ENCODE peak calls at places on chromosomes 12 and 14, in ten cellular contexts. One of them, this sample, is unnamed.

GRCh38 chr12:88145567-88146347 is 3.6 kb downstream of the TMTC3 start:
- DNase-seq in CD8-positive, alpha-beta T cell: no peak
- DNase-seq in mesendoderm: peak
- DNase-seq in body of pancreas: no peak
- DNase-seq in CD4-positive, CD25-positive, alpha-beta regulatory T cell: no peak
- DNase-seq in IMR-90: no peak
- DNase-seq in small intestine: no peak
- DNase-seq in pancreas: no peak
- DNase-seq in fibroblast of lung: no peak
- DNase-seq in foreskin keratinocyte: no peak
- DNase-seq in this sample: no peak

GRCh38 chr14:65210118-65210826 is 108.0 kb upstream of the MAX start:
- DNase-seq in IMR-90: peak
- DNase-seq in fibroblast of lung: peak
- DNase-seq in CD4-positive, CD25-positive, alpha-beta regulatory T cell: no peak
- DNase-seq in body of pancreas: no peak
- DNase-seq in pancreas: no peak
- DNase-seq in mesendoderm: no peak
- DNase-seq in CD8-positive, alpha-beta T cell: no peak
- DNase-seq in foreskin keratinocyte: no peak
- DNase-seq in small intestine: no peak
- DNase-seq in this sample: no peak

GRCh38 chr14:68440776-68441175 is 352.1 kb downstream of the ZFP36L1 start:
- DNase-seq in small intestine: no peak
- DNase-seq in body of pancreas: no peak
- DNase-seq in fibroblast of lung: peak
- DNase-seq in IMR-90: peak
- DNase-seq in foreskin keratinocyte: no peak
- DNase-seq in pancreas: no peak
- DNase-seq in CD8-positive, alpha-beta T cell: no peak
- DNase-seq in CD4-positive, CD25-positive, alpha-beta regulatory T cell: no peak
- DNase-seq in mesendoderm: no peak
- DNase-seq in this sample: no peak

GRCh38 chr12:69511870-69512269 is 41.7 kb downstream of the FRS2 start:
- DNase-seq in CD4-positive, CD25-positive, alpha-beta regulatory T cell: no peak
- DNase-seq in CD8-positive, alpha-beta T cell: no peak
- DNase-seq in fibroblast of lung: no peak
- DNase-seq in foreskin keratinocyte: no peak
- DNase-seq in small intestine: no peak
- DNase-seq in pancreas: no peak
- DNase-seq in mesendoderm: no peak
- DNase-seq in body of pancreas: no peak
- DNase-seq in IMR-90: no peak
- DNase-seq in this sample: no peak

GRCh38 chr14:59116984-59117415 is 71.5 kb upstream of the DAAM1 start:
- DNase-seq in small intestine: peak
- DNase-seq in body of pancreas: no peak
- DNase-seq in CD4-positive, CD25-positive, alpha-beta regulatory T cell: no peak
- DNase-seq in foreskin keratinocyte: peak
- DNase-seq in mesendoderm: no peak
- DNase-seq in CD8-positive, alpha-beta T cell: no peak
- DNase-seq in pancreas: no peak
- DNase-seq in IMR-90: peak
- DNase-seq in fibroblast of lung: peak
- DNase-seq in this sample: peak

GRCh38 chr14:61527325-61528100 is 167.8 kb upstream of the HIF1A start:
- DNase-seq in CD8-positive, alpha-beta T cell: no peak
- DNase-seq in fibroblast of lung: peak
- DNase-seq in foreskin keratinocyte: no peak
- DNase-seq in CD4-positive, CD25-positive, alpha-beta regulatory T cell: no peak
- DNase-seq in small intestine: no peak
- DNase-seq in mesendoderm: peak
- DNase-seq in IMR-90: peak
- DNase-seq in pancreas: peak
- DNase-seq in body of pancreas: no peak
- DNase-seq in this sample: no peak

GRCh38 chr12:740921-741320 is 11.5 kb upstream of the WNK1 start:
- DNase-seq in fibroblast of lung: no peak
- DNase-seq in CD8-positive, alpha-beta T cell: no peak
- DNase-seq in IMR-90: no peak
- DNase-seq in foreskin keratinocyte: no peak
- DNase-seq in mesendoderm: peak
- DNase-seq in pancreas: no peak
- DNase-seq in small intestine: no peak
- DNase-seq in body of pancreas: no peak
- DNase-seq in CD4-positive, CD25-positive, alpha-beta regulatory T cell: no peak
- DNase-seq in this sample: no peak

GRCh38 chr12:76919388-76920181 is 40.8 kb upstream of the CSRP2 start:
- DNase-seq in IMR-90: no peak
- DNase-seq in CD8-positive, alpha-beta T cell: no peak
- DNase-seq in body of pancreas: no peak
- DNase-seq in mesendoderm: no peak
- DNase-seq in CD4-positive, CD25-positive, alpha-beta regulatory T cell: no peak
- DNase-seq in pancreas: no peak
- DNase-seq in fibroblast of lung: no peak
- DNase-seq in small intestine: no peak
- DNase-seq in foreskin keratinocyte: no peak
- DNase-seq in this sample: no peak

GRCh38 chr12:118650586-118650960 is 274.2 kb downstream of the SUDS3 start:
- DNase-seq in IMR-90: no peak
- DNase-seq in body of pancreas: no peak
- DNase-seq in small intestine: no peak
- DNase-seq in pancreas: no peak
- DNase-seq in foreskin keratinocyte: no peak
- DNase-seq in CD8-positive, alpha-beta T cell: no peak
- DNase-seq in mesendoderm: peak
- DNase-seq in fibroblast of lung: no peak
- DNase-seq in CD4-positive, CD25-positive, alpha-beta regulatory T cell: no peak
- DNase-seq in this sample: no peak

GRCh38 chr12:91383106-91383505 is 200.5 kb upstream of the DCN start:
- DNase-seq in CD8-positive, alpha-beta T cell: no peak
- DNase-seq in CD4-positive, CD25-positive, alpha-beta regulatory T cell: no peak
- DNase-seq in IMR-90: peak
- DNase-seq in mesendoderm: no peak
- DNase-seq in body of pancreas: no peak
- DNase-seq in small intestine: no peak
- DNase-seq in foreskin keratinocyte: no peak
- DNase-seq in fibroblast of lung: no peak
- DNase-seq in pancreas: no peak
- DNase-seq in this sample: no peak

GRCh38 chr14:70641548-70642312 is at the start of gene TTC9:
- DNase-seq in pancreas: peak
- DNase-seq in CD4-positive, CD25-positive, alpha-beta regulatory T cell: no peak
- DNase-seq in CD8-positive, alpha-beta T cell: peak
- DNase-seq in small intestine: no peak
- DNase-seq in mesendoderm: no peak
- DNase-seq in fibroblast of lung: no peak
- DNase-seq in body of pancreas: peak
- DNase-seq in foreskin keratinocyte: no peak
- DNase-seq in IMR-90: no peak
- DNase-seq in this sample: no peak

GRCh38 chr14:32669416-32669815 is 269.3 kb upstream of the NPAS3 start:
- DNase-seq in small intestine: no peak
- DNase-seq in CD4-positive, CD25-positive, alpha-beta regulatory T cell: no peak
- DNase-seq in IMR-90: no peak
- DNase-seq in mesendoderm: no peak
- DNase-seq in body of pancreas: no peak
- DNase-seq in CD8-positive, alpha-beta T cell: no peak
- DNase-seq in foreskin keratinocyte: no peak
- DNase-seq in pancreas: no peak
- DNase-seq in fibroblast of lung: peak
- DNase-seq in this sample: no peak

GRCh38 chr12:108602209-108602705 is 4.4 kb upstream of the TMEM119 start:
- DNase-seq in fibroblast of lung: no peak
- DNase-seq in CD8-positive, alpha-beta T cell: no peak
- DNase-seq in mesendoderm: no peak
- DNase-seq in IMR-90: no peak
- DNase-seq in CD4-positive, CD25-positive, alpha-beta regulatory T cell: no peak
- DNase-seq in small intestine: no peak
- DNase-seq in pancreas: no peak
- DNase-seq in body of pancreas: no peak
- DNase-seq in foreskin keratinocyte: no peak
- DNase-seq in this sample: no peak
- H3K27ac ChIP-seq in fibroblast of lung: no peak
- H3K27ac ChIP-seq in CD8-positive, alpha-beta T cell: no peak
- H3K27ac ChIP-seq in mesendoderm: no peak
- H3K27ac ChIP-seq in IMR-90: no peak
- H3K27ac ChIP-seq in CD4-positive, CD25-positive, alpha-beta regulatory T cell: no peak
- H3K27ac ChIP-seq in small intestine: no peak
- H3K27ac ChIP-seq in pancreas: no peak
- H3K27ac ChIP-seq in body of pancreas: no peak
- H3K27ac ChIP-seq in foreskin keratinocyte: no peak
- H3K27ac ChIP-seq in this sample: no peak

GRCh38 chr12:2267624-2268477 is 215.1 kb downstream of the CACNA1C start:
- DNase-seq in body of pancreas: no peak
- DNase-seq in CD8-positive, alpha-beta T cell: no peak
- DNase-seq in fibroblast of lung: peak
- DNase-seq in mesendoderm: peak
- DNase-seq in IMR-90: peak
- DNase-seq in pancreas: no peak
- DNase-seq in CD4-positive, CD25-positive, alpha-beta regulatory T cell: no peak
- DNase-seq in small intestine: no peak
- DNase-seq in foreskin keratinocyte: no peak
- DNase-seq in this sample: no peak

GRCh38 chr12:2264622-2265306 is 212.0 kb downstream of the CACNA1C start:
- DNase-seq in foreskin keratinocyte: no peak
- DNase-seq in CD4-positive, CD25-positive, alpha-beta regulatory T cell: no peak
- DNase-seq in mesendoderm: peak
- DNase-seq in small intestine: no peak
- DNase-seq in pancreas: no peak
- DNase-seq in fibroblast of lung: peak
- DNase-seq in IMR-90: peak
- DNase-seq in CD8-positive, alpha-beta T cell: no peak
- DNase-seq in body of pancreas: no peak
- DNase-seq in this sample: peak

GRCh38 chr12:2265461-2266167 is 212.8 kb downstream of the CACNA1C start:
- DNase-seq in IMR-90: no peak
- DNase-seq in foreskin keratinocyte: no peak
- DNase-seq in small intestine: no peak
- DNase-seq in fibroblast of lung: peak
- DNase-seq in mesendoderm: no peak
- DNase-seq in CD4-positive, CD25-positive, alpha-beta regulatory T cell: no peak
- DNase-seq in pancreas: no peak
- DNase-seq in CD8-positive, alpha-beta T cell: no peak
- DNase-seq in body of pancreas: no peak
- DNase-seq in this sample: no peak

GRCh38 chr12:2268478-2269286 is 215.9 kb downstream of the CACNA1C start:
- DNase-seq in body of pancreas: no peak
- DNase-seq in small intestine: no peak
- DNase-seq in fibroblast of lung: peak
- DNase-seq in CD4-positive, CD25-positive, alpha-beta regulatory T cell: no peak
- DNase-seq in foreskin keratinocyte: peak
- DNase-seq in CD8-positive, alpha-beta T cell: no peak
- DNase-seq in IMR-90: peak
- DNase-seq in mesendoderm: peak
- DNase-seq in pancreas: no peak
- DNase-seq in this sample: peak

DNA sequence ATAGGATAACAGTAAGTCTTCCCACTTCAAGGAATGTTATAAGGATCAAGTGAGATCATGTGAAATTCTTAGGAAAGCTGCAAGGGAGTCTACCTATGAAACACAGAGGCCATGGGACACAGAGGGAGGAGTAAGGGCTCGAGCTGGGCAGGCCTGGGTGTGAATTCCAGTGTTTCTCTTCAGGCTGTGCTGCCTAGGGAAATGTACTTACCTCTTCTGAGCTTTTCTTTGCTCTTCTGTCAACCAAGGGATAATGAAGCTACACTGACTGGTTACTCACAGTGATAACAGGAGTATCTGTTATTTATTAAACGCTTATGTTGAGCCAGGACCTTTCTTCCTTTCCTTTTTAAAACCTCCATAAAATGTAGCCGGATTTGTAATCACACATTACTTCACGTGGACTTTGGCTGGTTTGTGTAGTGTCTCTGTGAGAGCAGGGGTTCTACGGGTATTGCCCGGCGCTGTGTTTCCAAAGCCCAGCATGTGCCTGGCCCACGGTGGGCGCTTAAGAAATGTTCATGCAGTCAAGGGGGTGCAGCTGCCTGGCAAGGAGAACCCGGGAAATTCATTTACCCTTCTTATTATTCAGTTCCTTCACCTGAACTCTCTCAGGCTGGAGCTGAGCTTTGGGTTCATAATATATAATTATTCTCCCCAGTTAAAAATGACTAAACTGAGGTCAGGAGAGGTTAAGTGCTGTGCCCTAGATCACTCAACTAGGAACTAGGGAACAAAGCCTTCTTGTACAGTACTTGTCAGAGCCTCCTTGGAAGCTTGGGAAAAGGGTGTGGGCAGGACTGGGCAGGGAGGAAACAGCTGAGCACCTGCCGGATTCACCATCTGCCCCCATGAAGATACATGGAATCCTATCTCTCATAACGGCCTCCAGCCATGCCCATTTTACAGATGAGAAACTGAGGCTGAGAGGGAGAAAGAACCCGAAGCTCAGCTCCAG is 214.2 kb downstream of the CACNA1C start:
- DNase-seq in foreskin keratinocyte: no peak
- DNase-seq in fibroblast of lung: no peak
- DNase-seq in small intestine: peak
- DNase-seq in CD8-positive, alpha-beta T cell: no peak
- DNase-seq in pancreas: no peak
- DNase-seq in IMR-90: no peak
- DNase-seq in CD4-positive, CD25-positive, alpha-beta regulatory T cell: no peak
- DNase-seq in mesendoderm: no peak
- DNase-seq in body of pancreas: no peak
- DNase-seq in this sample: no peak
- H3K27ac ChIP-seq in foreskin keratinocyte: no peak
- H3K27ac ChIP-seq in fibroblast of lung: peak
- H3K27ac ChIP-seq in small intestine: peak
- H3K27ac ChIP-seq in CD8-positive, alpha-beta T cell: no peak
- H3K27ac ChIP-seq in pancreas: no peak
- H3K27ac ChIP-seq in IMR-90: peak
- H3K27ac ChIP-seq in CD4-positive, CD25-positive, alpha-beta regulatory T cell: no peak
- H3K27ac ChIP-seq in mesendoderm: no peak
- H3K27ac ChIP-seq in body of pancreas: no peak
- H3K27ac ChIP-seq in this sample: peak

DNA sequence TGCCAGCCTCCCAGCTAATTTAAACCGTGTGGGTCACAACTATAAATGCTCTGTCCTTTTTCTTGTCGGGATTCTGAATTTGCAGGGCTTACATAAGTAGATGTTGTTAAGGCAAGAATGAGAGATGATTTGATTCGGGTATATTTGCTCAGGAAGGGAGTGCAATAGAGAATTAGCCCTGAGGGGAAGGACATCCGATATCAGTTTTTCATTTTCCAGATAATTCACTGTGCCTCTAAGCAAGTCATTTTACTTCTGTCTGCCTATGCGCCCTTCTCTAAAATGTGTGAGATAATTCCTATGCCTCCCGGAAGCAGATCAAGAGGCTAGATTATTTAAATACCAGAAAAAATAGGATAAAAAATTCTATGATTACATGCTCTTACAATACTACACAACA is 300.5 kb downstream of the RMST start:
- DNase-seq in pancreas: no peak
- DNase-seq in IMR-90: no peak
- DNase-seq in foreskin keratinocyte: no peak
- DNase-seq in small intestine: no peak
- DNase-seq in body of pancreas: no peak
- DNase-seq in CD4-positive, CD25-positive, alpha-beta regulatory T cell: no peak
- DNase-seq in mesendoderm: no peak
- DNase-seq in fibroblast of lung: no peak
- DNase-seq in CD8-positive, alpha-beta T cell: no peak
- DNase-seq in this sample: no peak
- H3K27ac ChIP-seq in pancreas: no peak
- H3K27ac ChIP-seq in IMR-90: no peak
- H3K27ac ChIP-seq in foreskin keratinocyte: no peak
- H3K27ac ChIP-seq in small intestine: no peak
- H3K27ac ChIP-seq in body of pancreas: no peak
- H3K27ac ChIP-seq in CD4-positive, CD25-positive, alpha-beta regulatory T cell: no peak
- H3K27ac ChIP-seq in mesendoderm: no peak
- H3K27ac ChIP-seq in fibroblast of lung: no peak
- H3K27ac ChIP-seq in CD8-positive, alpha-beta T cell: no peak
- H3K27ac ChIP-seq in this sample: no peak

GRCh38 chr14:103538291-103539055 is 9.5 kb downstream of the TRMT61A start:
- DNase-seq in body of pancreas: no peak
- DNase-seq in mesendoderm: no peak
- DNase-seq in CD8-positive, alpha-beta T cell: no peak
- DNase-seq in foreskin keratinocyte: no peak
- DNase-seq in pancreas: no peak
- DNase-seq in small intestine: no peak
- DNase-seq in CD4-positive, CD25-positive, alpha-beta regulatory T cell: no peak
- DNase-seq in fibroblast of lung: no peak
- DNase-seq in IMR-90: no peak
- DNase-seq in this sample: no peak
- H3K27ac ChIP-seq in body of pancreas: no peak
- H3K27ac ChIP-seq in mesendoderm: no peak
- H3K27ac ChIP-seq in CD8-positive, alpha-beta T cell: no peak
- H3K27ac ChIP-seq in foreskin keratinocyte: no peak
- H3K27ac ChIP-seq in pancreas: no peak
- H3K27ac ChIP-seq in small intestine: no peak
- H3K27ac ChIP-seq in CD4-positive, CD25-positive, alpha-beta regulatory T cell: no peak
- H3K27ac ChIP-seq in fibroblast of lung: no peak
- H3K27ac ChIP-seq in IMR-90: no peak
- H3K27ac ChIP-seq in this sample: peak

This sample was measured in RWPE1.